ENCODE peak calls at places on chromosome 21, in five cellular contexts. P is KBM-7; T is activated effector memory CD4-positive, alpha-beta T cell treated with anti-CD3 and anti-CD28 coated beads, Interleukin-2, amount 50 U/mL, for 16 hours; B is stimulated activated CD4-positive, alpha-beta T cell treated with anti-CD3 and anti-CD28 coated beads, Interleukin-2, amount 100 ng/mL, for 24 hours; F is gastrocnemius medialis. E is an unnamed sample.
A peak's percentile ranks its signal among the peaks of the same experiment; 100 is the strongest.

GRCh38 chr21:14871861-14872260 is 192.9 kb downstream of the NRIP1 start:
- DNase-seq in P (no peak), T (no peak), B (no peak), F (no peak), E (no peak)

GRCh38 chr21:43923391-43923790 is 58.4 kb downstream of the AGPAT3 start:
- DNase-seq in P (no peak), T (no peak), B (no peak), F (no peak), E (no peak)

GRCh38 chr21:31045841-31046240 is 7.6 kb upstream of the KRTAP19-8 start:
- DNase-seq in P (no peak), T (no peak), B (no peak), F (no peak), E (no peak)

GRCh38 chr21:31772674-31773555 is 41.0 kb upstream of the SCAF4 start:
- DNase-seq in P (no peak), T (no peak), B (no peak), F (no peak), E (no peak)

GRCh38 chr21:39018730-39019129 is 164.5 kb downstream of the PSMG1 start:
- DNase-seq in P (no peak), T (no peak), B (no peak), F (no peak), E (no peak)

GRCh38 chr21:38925923-38926322 is 120.2 kb downstream of the ETS2 start:
- DNase-seq in P (peak; percentile 83), T (no peak), B (no peak), F (peak; percentile 74), E (peak; percentile 56)

GRCh38 chr21:34020934-34021553 is 52.3 kb upstream of the MRPS6 start:
- DNase-seq in P (peak; percentile 24), T (no peak), B (no peak), F (no peak), E (no peak)

GRCh38 chr21:45494851-45495680 is 47.2 kb downstream of the SLC19A1 start:
- DNase-seq in P (no peak), T (no peak), B (no peak), F (no peak), E (no peak)

GRCh38 chr21:28986677-28987076 is 6.0 kb downstream of the LTN1 start:
- DNase-seq in P (no peak), T (no peak), B (no peak), F (no peak), E (no peak)

GRCh38 chr21:28867401-28867800 is 125.3 kb downstream of the LTN1 start:
- DNase-seq in P (no peak), T (no peak), B (no peak), F (no peak), E (no peak)

GRCh38 chr21:44868707-44869106 is 4.8 kb downstream of the PTTG1IP start:
- DNase-seq in P (no peak), T (no peak), B (no peak), F (no peak), E (no peak)

GRCh38 chr21:44092201-44092600 is 15.0 kb upstream of the PWP2 start:
- DNase-seq in P (no peak), T (no peak), B (no peak), F (no peak), E (no peak)

GRCh38 chr21:37793660-37794059 is 122.6 kb downstream of the KCNJ6 start:
- DNase-seq in P (no peak), T (no peak), B (no peak), F (no peak), E (no peak)

GRCh38 chr21:31576428-31576827 is 83.1 kb upstream of the SOD1 start:
- DNase-seq in P (no peak), T (no peak), B (no peak), F (no peak), E (no peak)

GRCh38 chr21:45543371-45543709 is 1.1 kb upstream of the SLC19A1 start:
- DNase-seq in P (no peak), T (no peak), B (no peak), F (no peak), E (no peak)

GRCh38 chr21:26117972-26118367 is 52.6 kb downstream of the APP start:
- DNase-seq in P (no peak), T (no peak), B (no peak), F (no peak), E (no peak)

GRCh38 chr21:14084068-14084501 is 126.7 kb downstream of the LIPI start:
- DNase-seq in P (no peak), T (no peak), B (no peak), F (no peak), E (no peak)

GRCh38 chr21:36059823-36060158 is 535 bp downstream of the SETD4 start:
- DNase-seq in P (no peak), T (no peak), B (peak; percentile 40), F (peak; percentile 40), E (no peak)

GRCh38 chr21:38766987-38767722 is 38.6 kb upstream of the ETS2 start:
- DNase-seq in P (no peak), T (peak; percentile 83), B (peak; percentile 58), F (no peak), E (no peak)

GRCh38 chr21:17610862-17611261 is 1.8 kb downstream of the BTG3 start:
- DNase-seq in P (peak; percentile 19), T (no peak), B (peak; percentile 7), F (no peak), E (no peak)

GRCh38 chr21:34345892-34346291 is 17.9 kb upstream of the KCNE2 start:
- DNase-seq in P (no peak), T (peak; percentile 27), B (no peak), F (no peak), E (no peak)

GRCh38 chr21:26117324-26117971 is 53.1 kb downstream of the APP start:
- DNase-seq in P (no peak), T (no peak), B (no peak), F (no peak), E (no peak)

E was measured in tibial nerve.